ENCODE peak calls at places on chromosomes 3 and 15, in eight cellular contexts. One of them, this sample, is unnamed.

GRCh38 chr3:123068227-123069020 is 1.6 kb downstream of the PDIA5 start:
- DNase-seq in foreskin fibroblast: no peak
- DNase-seq in CD8-positive, alpha-beta T cell: no peak
- DNase-seq in AG09309: no peak
- DNase-seq in CD8-positive, alpha-beta memory T cell: no peak
- DNase-seq in CD4-positive, CD25-positive, alpha-beta regulatory T cell: no peak
- DNase-seq in upper lobe of left lung: peak; percentile 31
- DNase-seq in OCI-LY7: no peak
- DNase-seq in this sample: peak; percentile 72

GRCh38 chr3:104257486-104257885 is 1109.2 kb upstream of the ALCAM start:
- DNase-seq in foreskin fibroblast: no peak
- DNase-seq in CD8-positive, alpha-beta T cell: no peak
- DNase-seq in AG09309: no peak
- DNase-seq in CD8-positive, alpha-beta memory T cell: no peak
- DNase-seq in CD4-positive, CD25-positive, alpha-beta regulatory T cell: no peak
- DNase-seq in upper lobe of left lung: no peak
- DNase-seq in OCI-LY7: no peak
- DNase-seq in this sample: no peak

GRCh38 chr3:32340639-32341365 is 50.9 kb upstream of the CMTM7 start:
- DNase-seq in foreskin fibroblast: no peak
- DNase-seq in CD8-positive, alpha-beta T cell: no peak
- DNase-seq in AG09309: no peak
- DNase-seq in CD8-positive, alpha-beta memory T cell: no peak
- DNase-seq in CD4-positive, CD25-positive, alpha-beta regulatory T cell: no peak
- DNase-seq in upper lobe of left lung: no peak
- DNase-seq in OCI-LY7: peak; percentile 24
- DNase-seq in this sample: no peak

GRCh38 chr3:160217675-160218074 is 7.5 kb upstream of the C3orf80 start:
- DNase-seq in foreskin fibroblast: no peak
- DNase-seq in CD8-positive, alpha-beta T cell: no peak
- DNase-seq in AG09309: no peak
- DNase-seq in CD8-positive, alpha-beta memory T cell: no peak
- DNase-seq in CD4-positive, CD25-positive, alpha-beta regulatory T cell: no peak
- DNase-seq in upper lobe of left lung: no peak
- DNase-seq in OCI-LY7: no peak
- DNase-seq in this sample: no peak

GRCh38 chr3:190718097-190718496 is 144.4 kb downstream of the GMNC start:
- DNase-seq in foreskin fibroblast: no peak
- DNase-seq in CD8-positive, alpha-beta T cell: no peak
- DNase-seq in AG09309: no peak
- DNase-seq in CD8-positive, alpha-beta memory T cell: no peak
- DNase-seq in CD4-positive, CD25-positive, alpha-beta regulatory T cell: no peak
- DNase-seq in upper lobe of left lung: no peak
- DNase-seq in OCI-LY7: no peak
- DNase-seq in this sample: no peak

GRCh38 chr15:71066983-71067382 is 48.3 kb upstream of the THSD4 start:
- DNase-seq in foreskin fibroblast: peak; percentile 91
- DNase-seq in CD8-positive, alpha-beta T cell: no peak
- DNase-seq in AG09309: peak; percentile 82
- DNase-seq in CD8-positive, alpha-beta memory T cell: no peak
- DNase-seq in CD4-positive, CD25-positive, alpha-beta regulatory T cell: no peak
- DNase-seq in upper lobe of left lung: no peak
- DNase-seq in OCI-LY7: no peak
- DNase-seq in this sample: no peak

GRCh38 chr3:111861396-111861795 is 2.3 kb downstream of the PHLDB2 start:
- DNase-seq in foreskin fibroblast: no peak
- DNase-seq in CD8-positive, alpha-beta T cell: no peak
- DNase-seq in AG09309: no peak
- DNase-seq in CD8-positive, alpha-beta memory T cell: no peak
- DNase-seq in CD4-positive, CD25-positive, alpha-beta regulatory T cell: no peak
- DNase-seq in upper lobe of left lung: no peak
- DNase-seq in OCI-LY7: no peak
- DNase-seq in this sample: no peak

GRCh38 chr3:156478931-156479330 is 76.0 kb downstream of the SSR3 start:
- DNase-seq in foreskin fibroblast: no peak
- DNase-seq in CD8-positive, alpha-beta T cell: no peak
- DNase-seq in AG09309: no peak
- DNase-seq in CD8-positive, alpha-beta memory T cell: no peak
- DNase-seq in CD4-positive, CD25-positive, alpha-beta regulatory T cell: no peak
- DNase-seq in upper lobe of left lung: no peak
- DNase-seq in OCI-LY7: no peak
- DNase-seq in this sample: no peak

GRCh38 chr3:114582929-114583328 is 289.1 kb downstream of the TIGIT start:
- DNase-seq in foreskin fibroblast: no peak
- DNase-seq in CD8-positive, alpha-beta T cell: no peak
- DNase-seq in AG09309: no peak
- DNase-seq in CD8-positive, alpha-beta memory T cell: no peak
- DNase-seq in CD4-positive, CD25-positive, alpha-beta regulatory T cell: no peak
- DNase-seq in upper lobe of left lung: no peak
- DNase-seq in OCI-LY7: no peak
- DNase-seq in this sample: no peak

GRCh38 chr3:150068440-150069157 is 97.9 kb upstream of the PFN2 start:
- DNase-seq in foreskin fibroblast: peak; percentile 41
- DNase-seq in CD8-positive, alpha-beta T cell: no peak
- DNase-seq in AG09309: no peak
- DNase-seq in CD8-positive, alpha-beta memory T cell: no peak
- DNase-seq in CD4-positive, CD25-positive, alpha-beta regulatory T cell: no peak
- DNase-seq in upper lobe of left lung: no peak
- DNase-seq in OCI-LY7: no peak
- DNase-seq in this sample: no peak

GRCh38 chr15:75750261-75751050 is 37.8 kb upstream of the CSPG4 start:
- DNase-seq in foreskin fibroblast: no peak
- DNase-seq in CD8-positive, alpha-beta T cell: no peak
- DNase-seq in AG09309: no peak
- DNase-seq in CD8-positive, alpha-beta memory T cell: no peak
- DNase-seq in CD4-positive, CD25-positive, alpha-beta regulatory T cell: no peak
- DNase-seq in upper lobe of left lung: no peak
- DNase-seq in OCI-LY7: no peak
- DNase-seq in this sample: peak; percentile 49

GRCh38 chr3:16606398-16606797 is 1.2 kb upstream of the DAZL start:
- DNase-seq in foreskin fibroblast: no peak
- DNase-seq in CD8-positive, alpha-beta T cell: no peak
- DNase-seq in AG09309: no peak
- DNase-seq in CD8-positive, alpha-beta memory T cell: no peak
- DNase-seq in CD4-positive, CD25-positive, alpha-beta regulatory T cell: no peak
- DNase-seq in upper lobe of left lung: no peak
- DNase-seq in OCI-LY7: no peak
- DNase-seq in this sample: no peak

GRCh38 chr3:170277833-170278586 is 55.8 kb downstream of the PRKCI start:
- DNase-seq in foreskin fibroblast: no peak
- DNase-seq in CD8-positive, alpha-beta T cell: no peak
- DNase-seq in AG09309: no peak
- DNase-seq in CD8-positive, alpha-beta memory T cell: no peak
- DNase-seq in CD4-positive, CD25-positive, alpha-beta regulatory T cell: peak; percentile 33
- DNase-seq in upper lobe of left lung: no peak
- DNase-seq in OCI-LY7: peak; percentile 9
- DNase-seq in this sample: no peak

GRCh38 chr15:83132861-83133523 is 25.5 kb downstream of the TM6SF1 start:
- DNase-seq in foreskin fibroblast: no peak
- DNase-seq in CD8-positive, alpha-beta T cell: no peak
- DNase-seq in AG09309: no peak
- DNase-seq in CD8-positive, alpha-beta memory T cell: no peak
- DNase-seq in CD4-positive, CD25-positive, alpha-beta regulatory T cell: no peak
- DNase-seq in upper lobe of left lung: no peak
- DNase-seq in OCI-LY7: no peak
- DNase-seq in this sample: no peak

GRCh38 chr3:30721314-30721634 is 114.9 kb downstream of the TGFBR2 start:
- DNase-seq in foreskin fibroblast: no peak
- DNase-seq in CD8-positive, alpha-beta T cell: no peak
- DNase-seq in AG09309: no peak
- DNase-seq in CD8-positive, alpha-beta memory T cell: no peak
- DNase-seq in CD4-positive, CD25-positive, alpha-beta regulatory T cell: no peak
- DNase-seq in upper lobe of left lung: no peak
- DNase-seq in OCI-LY7: no peak
- DNase-seq in this sample: no peak

GRCh38 chr15:38860682-38861081 is 296.1 kb upstream of the RASGRP1 start:
- DNase-seq in foreskin fibroblast: peak; percentile 51
- DNase-seq in CD8-positive, alpha-beta T cell: no peak
- DNase-seq in AG09309: no peak
- DNase-seq in CD8-positive, alpha-beta memory T cell: no peak
- DNase-seq in CD4-positive, CD25-positive, alpha-beta regulatory T cell: no peak
- DNase-seq in upper lobe of left lung: no peak
- DNase-seq in OCI-LY7: no peak
- DNase-seq in this sample: no peak

GRCh38 chr3:150177673-150178378 is 207.1 kb upstream of the PFN2 start:
- DNase-seq in foreskin fibroblast: peak; percentile 86
- DNase-seq in CD8-positive, alpha-beta T cell: no peak
- DNase-seq in AG09309: no peak
- DNase-seq in CD8-positive, alpha-beta memory T cell: no peak
- DNase-seq in CD4-positive, CD25-positive, alpha-beta regulatory T cell: no peak
- DNase-seq in upper lobe of left lung: no peak
- DNase-seq in OCI-LY7: no peak
- DNase-seq in this sample: no peak

GRCh38 chr3:111616417-111617105 is 21.4 kb upstream of the ZBED2 start:
- DNase-seq in foreskin fibroblast: peak; percentile 25
- DNase-seq in CD8-positive, alpha-beta T cell: peak; percentile 40
- DNase-seq in AG09309: no peak
- DNase-seq in CD8-positive, alpha-beta memory T cell: peak; percentile 42
- DNase-seq in CD4-positive, CD25-positive, alpha-beta regulatory T cell: peak; percentile 64
- DNase-seq in upper lobe of left lung: peak; percentile 42
- DNase-seq in OCI-LY7: peak; percentile 2
- DNase-seq in this sample: no peak

GRCh38 chr3:29465836-29466235 is 185.0 kb downstream of the RBMS3 start:
- DNase-seq in foreskin fibroblast: peak; percentile 86
- DNase-seq in CD8-positive, alpha-beta T cell: no peak
- DNase-seq in AG09309: peak; percentile 50
- DNase-seq in CD8-positive, alpha-beta memory T cell: no peak
- DNase-seq in CD4-positive, CD25-positive, alpha-beta regulatory T cell: no peak
- DNase-seq in upper lobe of left lung: no peak
- DNase-seq in OCI-LY7: no peak
- DNase-seq in this sample: no peak

GRCh38 chr15:101017935-101018849 is 99.0 kb downstream of the LRRK1 start:
- DNase-seq in foreskin fibroblast: peak; percentile 29
- DNase-seq in CD8-positive, alpha-beta T cell: no peak
- DNase-seq in AG09309: peak; percentile 33
- DNase-seq in CD8-positive, alpha-beta memory T cell: no peak
- DNase-seq in CD4-positive, CD25-positive, alpha-beta regulatory T cell: no peak
- DNase-seq in upper lobe of left lung: no peak
- DNase-seq in OCI-LY7: no peak
- DNase-seq in this sample: peak; percentile 41

GRCh38 chr15:70033109-70033508 is 64.6 kb downstream of the TLE3 start:
- DNase-seq in foreskin fibroblast: no peak
- DNase-seq in CD8-positive, alpha-beta T cell: no peak
- DNase-seq in AG09309: no peak
- DNase-seq in CD8-positive, alpha-beta memory T cell: no peak
- DNase-seq in CD4-positive, CD25-positive, alpha-beta regulatory T cell: no peak
- DNase-seq in upper lobe of left lung: no peak
- DNase-seq in OCI-LY7: no peak
- DNase-seq in this sample: no peak

GRCh38 chr3:66499881-66500574 is 794 bp downstream of the LRIG1 start:
- DNase-seq in foreskin fibroblast: peak; percentile 54
- DNase-seq in CD8-positive, alpha-beta T cell: no peak
- DNase-seq in AG09309: no peak
- DNase-seq in CD8-positive, alpha-beta memory T cell: peak; percentile 21
- DNase-seq in CD4-positive, CD25-positive, alpha-beta regulatory T cell: peak; percentile 44
- DNase-seq in upper lobe of left lung: no peak
- DNase-seq in OCI-LY7: peak; percentile 40
- DNase-seq in this sample: peak; percentile 79

GRCh38 chr3:175002732-175003143 is 143.6 kb downstream of the NAALADL2 start:
- DNase-seq in foreskin fibroblast: peak; percentile 95
- DNase-seq in CD8-positive, alpha-beta T cell: no peak
- DNase-seq in AG09309: peak; percentile 99
- DNase-seq in CD8-positive, alpha-beta memory T cell: no peak
- DNase-seq in CD4-positive, CD25-positive, alpha-beta regulatory T cell: no peak
- DNase-seq in upper lobe of left lung: no peak
- DNase-seq in OCI-LY7: no peak
- DNase-seq in this sample: no peak
- H3K4me3 ChIP-seq in foreskin fibroblast: no peak overlapping the region
- H3K4me3 ChIP-seq in CD8-positive, alpha-beta T cell: no peak overlapping the region
- H3K4me3 ChIP-seq in AG09309: no peak overlapping the region
- H3K4me3 ChIP-seq in CD8-positive, alpha-beta memory T cell: no peak overlapping the region
- H3K4me3 ChIP-seq in CD4-positive, CD25-positive, alpha-beta regulatory T cell: no peak overlapping the region
- H3K4me3 ChIP-seq in upper lobe of left lung: no peak overlapping the region
- H3K4me3 ChIP-seq in OCI-LY7: no peak overlapping the region
- H3K4me3 ChIP-seq in this sample: no peak overlapping the region

DNA sequence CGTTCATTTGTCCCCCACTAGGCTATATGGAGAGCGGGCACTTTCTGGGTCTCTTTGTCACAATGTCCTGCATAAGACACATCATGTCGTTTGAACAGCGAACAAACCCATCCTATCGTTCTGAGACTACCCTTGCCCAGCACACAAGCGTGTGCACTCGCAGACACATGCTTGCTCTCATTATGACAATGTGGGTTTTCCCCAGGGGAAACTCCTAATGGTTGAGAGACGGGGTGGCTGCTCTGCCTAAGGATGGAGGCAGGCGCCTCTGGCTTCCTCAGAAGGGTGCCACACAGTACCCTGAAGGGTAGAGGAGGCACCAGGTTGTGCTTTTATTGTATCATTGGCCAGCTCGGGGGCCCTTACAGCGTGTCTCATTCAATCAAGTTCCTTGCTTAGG is 51.0 kb upstream of the MYZAP start:
- DNase-seq in foreskin fibroblast: no peak
- DNase-seq in CD8-positive, alpha-beta T cell: no peak
- DNase-seq in AG09309: no peak
- DNase-seq in CD8-positive, alpha-beta memory T cell: no peak
- DNase-seq in CD4-positive, CD25-positive, alpha-beta regulatory T cell: no peak
- DNase-seq in upper lobe of left lung: no peak
- DNase-seq in OCI-LY7: no peak
- DNase-seq in this sample: peak; percentile 71
- H3K4me3 ChIP-seq in foreskin fibroblast: no peak overlapping the region
- H3K4me3 ChIP-seq in CD8-positive, alpha-beta T cell: no peak overlapping the region
- H3K4me3 ChIP-seq in AG09309: no peak overlapping the region
- H3K4me3 ChIP-seq in CD8-positive, alpha-beta memory T cell: no peak overlapping the region
- H3K4me3 ChIP-seq in CD4-positive, CD25-positive, alpha-beta regulatory T cell: no peak overlapping the region
- H3K4me3 ChIP-seq in upper lobe of left lung: no peak overlapping the region
- H3K4me3 ChIP-seq in OCI-LY7: no peak overlapping the region
- H3K4me3 ChIP-seq in this sample: no peak overlapping the region

GRCh38 chr15:48963524-48964113 is at the start of gene SHC4:
- DNase-seq in foreskin fibroblast: peak; percentile 92
- DNase-seq in CD8-positive, alpha-beta T cell: no peak
- DNase-seq in AG09309: peak; percentile 51
- DNase-seq in CD8-positive, alpha-beta memory T cell: no peak
- DNase-seq in CD4-positive, CD25-positive, alpha-beta regulatory T cell: peak; percentile 38
- DNase-seq in upper lobe of left lung: peak; percentile 49
- DNase-seq in OCI-LY7: no peak
- DNase-seq in this sample: no peak
- H3K4me3 ChIP-seq in foreskin fibroblast: peak within 1 kb of the TSS; percentile 64
- H3K4me3 ChIP-seq in CD8-positive, alpha-beta T cell: peak within 1 kb of the TSS; percentile 47
- H3K4me3 ChIP-seq in AG09309: peak within 1 kb of the TSS; percentile 73
- H3K4me3 ChIP-seq in CD8-positive, alpha-beta memory T cell: peak within 1 kb of the TSS; percentile 21
- H3K4me3 ChIP-seq in CD4-positive, CD25-positive, alpha-beta regulatory T cell: peak within 1 kb of the TSS; percentile 55
- H3K4me3 ChIP-seq in upper lobe of left lung: peak within 1 kb of the TSS; percentile 54
- H3K4me3 ChIP-seq in OCI-LY7: no peak within 1 kb of the TSS
- H3K4me3 ChIP-seq in this sample: peak within 1 kb of the TSS; percentile 82

DNA sequence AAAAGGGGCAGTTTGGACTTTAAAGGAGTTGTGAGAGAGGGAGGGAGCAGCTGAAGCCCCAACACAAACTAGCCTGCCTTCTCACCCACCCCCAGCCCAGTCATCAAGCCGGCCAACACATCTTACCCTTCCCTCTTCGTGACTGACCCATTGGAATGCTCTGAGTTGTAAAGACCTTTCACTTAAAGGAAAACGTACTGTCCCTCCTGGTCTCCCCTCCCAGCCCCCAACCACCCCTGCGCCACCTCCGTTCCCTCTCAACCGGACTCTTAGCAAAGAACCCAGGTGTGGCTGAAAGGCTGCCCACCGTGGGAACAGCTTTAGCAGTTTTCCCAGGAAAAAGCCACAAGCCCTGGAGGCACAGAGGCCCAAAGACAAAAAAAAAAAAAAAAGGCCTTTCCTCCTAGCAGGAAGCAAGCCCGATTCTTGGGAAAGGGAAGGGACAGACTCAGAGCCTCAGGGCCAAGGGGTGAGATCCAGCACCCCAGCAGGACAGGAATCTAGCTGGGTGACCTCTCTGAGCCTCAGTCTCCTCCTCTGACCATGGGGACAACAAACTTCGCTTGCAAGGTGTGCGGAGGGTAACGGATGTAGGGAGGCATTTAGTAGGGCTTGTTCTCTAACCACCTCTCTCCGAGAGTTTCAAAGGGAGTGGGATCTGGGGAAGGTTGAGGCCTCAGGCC is 2.4 kb downstream of the CYP11A1 start:
- DNase-seq in foreskin fibroblast: no peak
- DNase-seq in CD8-positive, alpha-beta T cell: no peak
- DNase-seq in AG09309: no peak
- DNase-seq in CD8-positive, alpha-beta memory T cell: no peak
- DNase-seq in CD4-positive, CD25-positive, alpha-beta regulatory T cell: no peak
- DNase-seq in upper lobe of left lung: no peak
- DNase-seq in OCI-LY7: no peak
- DNase-seq in this sample: peak; percentile 69
- H3K4me3 ChIP-seq in foreskin fibroblast: peak overlapping the region; percentile 50
- H3K4me3 ChIP-seq in CD8-positive, alpha-beta T cell: peak overlapping the region; percentile 52
- H3K4me3 ChIP-seq in AG09309: peak overlapping the region; percentile 34
- H3K4me3 ChIP-seq in CD8-positive, alpha-beta memory T cell: no peak overlapping the region
- H3K4me3 ChIP-seq in CD4-positive, CD25-positive, alpha-beta regulatory T cell: no peak overlapping the region
- H3K4me3 ChIP-seq in upper lobe of left lung: peak overlapping the region; percentile 55
- H3K4me3 ChIP-seq in OCI-LY7: no peak overlapping the region
- H3K4me3 ChIP-seq in this sample: peak overlapping the region; percentile 81

This sample was measured in coronary artery.